ENCODE peak calls at places on chromosomes 2 and 18, in four cellular contexts. One of them, this sample, is unnamed.

GRCh38 chr18:79943608-79944125 is 7.8 kb downstream of the SLC66A2 start:
- DNase-seq in NCI-H2171 treated with DMSO at 0.1 percent for 48 hours: no peak
- DNase-seq in endothelial cell of umbilical vein: no peak
- DNase-seq in colonic mucosa: peak; percentile 44
- DNase-seq in this sample: no peak

GRCh38 chr18:51490860-51491259 is 293.4 kb upstream of the MEX3C start:
- DNase-seq in NCI-H2171 treated with DMSO at 0.1 percent for 48 hours: no peak
- DNase-seq in colonic mucosa: no peak
- DNase-seq in endothelial cell of umbilical vein: no peak
- DNase-seq in this sample: no peak

GRCh38 chr2:161107265-161107664 is 53.0 kb upstream of the TANK start:
- DNase-seq in NCI-H2171 treated with DMSO at 0.1 percent for 48 hours: no peak
- DNase-seq in endothelial cell of umbilical vein: no peak
- DNase-seq in colonic mucosa: no peak
- DNase-seq in this sample: no peak

GRCh38 chr2:106039634-106040033 is 154.5 kb downstream of the UXS1 start:
- DNase-seq in NCI-H2171 treated with DMSO at 0.1 percent for 48 hours: no peak
- DNase-seq in colonic mucosa: no peak
- DNase-seq in endothelial cell of umbilical vein: no peak
- DNase-seq in this sample: no peak

GRCh38 chr2:85935746-85936208 is 47.0 kb upstream of the ST3GAL5 start:
- DNase-seq in NCI-H2171 treated with DMSO at 0.1 percent for 48 hours: peak; percentile 73
- DNase-seq in endothelial cell of umbilical vein: peak; percentile 44
- DNase-seq in colonic mucosa: no peak
- DNase-seq in this sample: no peak

GRCh38 chr2:238174701-238175100 is 15.9 kb downstream of the ERFE start:
- DNase-seq in endothelial cell of umbilical vein: no peak
- DNase-seq in NCI-H2171 treated with DMSO at 0.1 percent for 48 hours: no peak
- DNase-seq in colonic mucosa: peak; percentile 69
- DNase-seq in this sample: no peak

GRCh38 chr18:55858661-55859111 is 270.7 kb upstream of the TCF4 start:
- DNase-seq in colonic mucosa: no peak
- DNase-seq in NCI-H2171 treated with DMSO at 0.1 percent for 48 hours: no peak
- DNase-seq in endothelial cell of umbilical vein: no peak
- DNase-seq in this sample: no peak

GRCh38 chr2:108555572-108555971 is 21.3 kb downstream of the LIMS1 start:
- DNase-seq in endothelial cell of umbilical vein: no peak
- DNase-seq in NCI-H2171 treated with DMSO at 0.1 percent for 48 hours: no peak
- DNase-seq in colonic mucosa: no peak
- DNase-seq in this sample: no peak

GRCh38 chr2:217262916-217263315 is 403.1 kb upstream of the TNP1 start:
- DNase-seq in colonic mucosa: no peak
- DNase-seq in NCI-H2171 treated with DMSO at 0.1 percent for 48 hours: no peak
- DNase-seq in endothelial cell of umbilical vein: no peak
- DNase-seq in this sample: no peak

GRCh38 chr2:178304262-178304661 is 110.0 kb downstream of the OSBPL6 start:
- DNase-seq in endothelial cell of umbilical vein: no peak
- DNase-seq in NCI-H2171 treated with DMSO at 0.1 percent for 48 hours: peak; percentile 87
- DNase-seq in colonic mucosa: no peak
- DNase-seq in this sample: no peak

GRCh38 chr2:66574701-66575624 is 140.0 kb downstream of the MEIS1 start:
- DNase-seq in endothelial cell of umbilical vein: peak; percentile 81
- DNase-seq in colonic mucosa: peak; percentile 67
- DNase-seq in NCI-H2171 treated with DMSO at 0.1 percent for 48 hours: peak; percentile 83
- DNase-seq in this sample: peak; percentile 78

GRCh38 chr2:234139755-234140154 is 89.3 kb downstream of the SPP2 start:
- DNase-seq in NCI-H2171 treated with DMSO at 0.1 percent for 48 hours: no peak
- DNase-seq in colonic mucosa: no peak
- DNase-seq in endothelial cell of umbilical vein: no peak
- DNase-seq in this sample: no peak

GRCh38 chr18:77851798-77852197 is 602.1 kb downstream of the GALR1 start:
- DNase-seq in NCI-H2171 treated with DMSO at 0.1 percent for 48 hours: no peak
- DNase-seq in endothelial cell of umbilical vein: no peak
- DNase-seq in colonic mucosa: no peak
- DNase-seq in this sample: no peak

GRCh38 chr2:168851674-168852320 is 38.4 kb downstream of the SPC25 start:
- DNase-seq in NCI-H2171 treated with DMSO at 0.1 percent for 48 hours: peak; percentile 80
- DNase-seq in endothelial cell of umbilical vein: peak; percentile 91
- DNase-seq in colonic mucosa: no peak
- DNase-seq in this sample: peak; percentile 73

GRCh38 chr2:26064846-26065245 is 31.0 kb downstream of the RAB10 start:
- DNase-seq in colonic mucosa: no peak
- DNase-seq in endothelial cell of umbilical vein: no peak
- DNase-seq in NCI-H2171 treated with DMSO at 0.1 percent for 48 hours: no peak
- DNase-seq in this sample: no peak

GRCh38 chr2:188324067-188324466 is 32.4 kb downstream of the GULP1 start:
- DNase-seq in endothelial cell of umbilical vein: no peak
- DNase-seq in colonic mucosa: no peak
- DNase-seq in NCI-H2171 treated with DMSO at 0.1 percent for 48 hours: no peak
- DNase-seq in this sample: no peak

GRCh38 chr2:120109186-120110061 is 96.5 kb downstream of the EPB41L5 start:
- DNase-seq in colonic mucosa: no peak
- DNase-seq in NCI-H2171 treated with DMSO at 0.1 percent for 48 hours: peak; percentile 26
- DNase-seq in endothelial cell of umbilical vein: peak; percentile 64
- DNase-seq in this sample: no peak

GRCh38 chr2:142140434-142140845 is 9.6 kb upstream of the LRP1B start:
- DNase-seq in colonic mucosa: no peak
- DNase-seq in endothelial cell of umbilical vein: peak; percentile 36
- DNase-seq in NCI-H2171 treated with DMSO at 0.1 percent for 48 hours: peak; percentile 78
- DNase-seq in this sample: no peak

GRCh38 chr2:229691631-229692030 is 22.7 kb downstream of the DNER start:
- DNase-seq in endothelial cell of umbilical vein: no peak
- DNase-seq in colonic mucosa: no peak
- DNase-seq in NCI-H2171 treated with DMSO at 0.1 percent for 48 hours: no peak
- DNase-seq in this sample: no peak